ENCODE peak calls at places on chromosome 15, in seven cellular contexts. D is IMR-90, O is upper lobe of right lung, K is transverse colon, W is AG09309, F is fibroblast of the aortic adventitia, J is colonic mucosa. S is an unnamed sample.
A peak's percentile ranks its signal among the peaks of the same experiment; 100 is the strongest.

GRCh38 chr15:32840481-32841245 is 122.9 kb downstream of the GREM1 start:
- DNase-seq in D (peak; percentile 80), O (no peak), K (no peak), W (no peak), F (peak; percentile 84), J (no peak), S (no peak)

GRCh38 chr15:89305395-89305794 is 29.2 kb downstream of the POLG start:
- DNase-seq in D (no peak), O (no peak), K (no peak), W (no peak), F (no peak), J (no peak), S (no peak)

GRCh38 chr15:85458764-85459163 is 78.4 kb downstream of the AKAP13 start:
- DNase-seq in D (no peak), O (no peak), K (no peak), W (no peak), F (no peak), J (no peak), S (no peak)

GRCh38 chr15:77034620-77035467 is 36.1 kb downstream of the TSPAN3 start:
- DNase-seq in D (no peak), O (peak; percentile 74), K (peak; percentile 61), W (no peak), F (no peak), J (peak; percentile 50), S (peak; percentile 61)

GRCh38 chr15:99729920-99730319 is 3.3 kb downstream of the LYSMD4 start:
- DNase-seq in D (peak; percentile 61), O (no peak), K (no peak), W (no peak), F (peak; percentile 68), J (peak; percentile 29), S (peak; percentile 43)

GRCh38 chr15:53586815-53587214 is 172.6 kb downstream of the WDR72 start:
- DNase-seq in D (no peak), O (no peak), K (peak; percentile 73), W (no peak), F (no peak), J (peak; percentile 80), S (peak; percentile 57)

GRCh38 chr15:90529369-90530249 is at the start of gene CRTC3:
- DNase-seq in D (peak; percentile 48), O (peak; percentile 84), K (peak; percentile 60), W (no peak), F (peak; percentile 51), J (peak; percentile 57), S (peak; percentile 58)

GRCh38 chr15:71237456-71238188 is 122.4 kb downstream of the THSD4 start:
- DNase-seq in D (peak; percentile 96), O (no peak), K (peak; percentile 88), W (peak; percentile 92), F (peak; percentile 98), J (peak; percentile 84), S (peak; percentile 81)

GRCh38 chr15:99015677-99016568 is 8.3 kb upstream of the PGPEP1L start:
- DNase-seq in D (no peak), O (peak; percentile 72), K (no peak), W (no peak), F (no peak), J (no peak), S (no peak)

GRCh38 chr15:90685688-90686434 is 31.3 kb upstream of the BLM start:
- DNase-seq in D (no peak), O (no peak), K (no peak), W (no peak), F (no peak), J (no peak), S (no peak)

GRCh38 chr15:45776772-45777171 is 141.9 kb downstream of the SQOR start:
- DNase-seq in D (no peak), O (no peak), K (no peak), W (no peak), F (no peak), J (no peak), S (no peak)

GRCh38 chr15:44584162-44584749 is 47.3 kb downstream of the EIF3J start:
- DNase-seq in D (no peak), O (peak; percentile 70), K (peak; percentile 49), W (no peak), F (peak; percentile 13), J (peak; percentile 47), S (peak; percentile 68)

GRCh38 chr15:47301481-47301880 is 415.8 kb upstream of the SEMA6D start:
- DNase-seq in D (no peak), O (no peak), K (peak; percentile 11), W (no peak), F (no peak), J (no peak), S (peak; percentile 9)

GRCh38 chr15:31758126-31758525 is 272.2 kb upstream of the CHRNA7 start:
- DNase-seq in D (peak; percentile 2), O (no peak), K (peak; percentile 74), W (no peak), F (no peak), J (peak; percentile 58), S (peak; percentile 78)

DNA sequence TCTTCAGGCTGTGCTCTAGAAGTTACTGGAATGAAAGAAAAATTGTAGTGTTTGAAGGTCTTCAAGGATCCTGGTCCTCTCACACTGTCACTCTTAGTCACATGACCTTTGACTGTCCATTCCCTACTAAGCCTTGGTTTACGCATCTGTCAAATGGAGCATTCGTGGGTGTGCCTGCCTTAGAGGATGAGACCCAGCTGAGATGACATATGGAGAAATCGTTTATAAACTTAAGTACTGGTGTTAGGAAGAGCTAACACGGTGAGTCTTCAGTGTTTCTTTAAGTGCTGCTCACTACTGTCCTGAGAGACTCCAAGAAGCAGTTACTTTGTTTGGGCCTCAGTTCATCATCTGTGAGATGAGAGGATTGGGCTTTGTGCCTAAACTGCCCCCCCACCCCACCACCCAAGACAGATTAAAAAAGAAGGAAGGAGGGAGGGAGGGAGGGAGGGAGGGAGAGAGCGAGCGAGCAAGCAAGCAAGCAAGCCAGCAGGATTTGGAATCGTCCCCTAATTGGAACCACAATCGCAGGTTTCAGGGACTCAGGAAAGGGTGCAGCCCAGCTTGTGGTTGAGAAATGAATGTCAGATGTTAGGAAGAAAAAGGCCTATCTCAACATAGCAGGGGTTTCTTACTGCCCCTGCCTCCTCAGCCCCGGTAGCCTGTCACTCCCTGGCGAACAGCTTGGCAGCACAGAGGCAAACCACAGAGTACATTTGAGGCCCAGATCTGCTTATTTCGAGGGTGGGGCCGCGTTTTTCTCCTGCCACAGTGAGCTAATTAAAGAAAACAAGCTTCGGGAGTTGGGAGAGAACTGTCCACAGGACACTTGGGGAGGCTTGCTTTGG is 32.7 kb downstream of the SMAD3 start:
- DNase-seq in D (peak; percentile 52), O (no peak), K (peak; percentile 48), W (peak; percentile 88), F (peak; percentile 95), J (peak; percentile 50), S (no peak)
- TF ChIP-seq CTCF in D (no peak), O (no peak), K (no peak), W (no peak), F (no peak), J (no peak), S (no peak)

GRCh38 chr15:22799902-22800301 is 13.5 kb downstream of the NIPA1 start:
- DNase-seq in D (no peak), O (no peak), K (no peak), W (no peak), F (no peak), J (no peak), S (no peak)

GRCh38 chr15:22794621-22795167 is 8.2 kb downstream of the NIPA1 start:
- DNase-seq in D (no peak), O (peak; percentile 54), K (no peak), W (no peak), F (no peak), J (no peak), S (no peak)

GRCh38 chr15:22795206-22796063 is 9.0 kb downstream of the NIPA1 start:
- DNase-seq in D (no peak), O (peak; percentile 48), K (no peak), W (no peak), F (no peak), J (no peak), S (no peak)

GRCh38 chr15:22794063-22794462 is 7.6 kb downstream of the NIPA1 start:
- DNase-seq in D (no peak), O (no peak), K (no peak), W (no peak), F (no peak), J (no peak), S (no peak)

DNA sequence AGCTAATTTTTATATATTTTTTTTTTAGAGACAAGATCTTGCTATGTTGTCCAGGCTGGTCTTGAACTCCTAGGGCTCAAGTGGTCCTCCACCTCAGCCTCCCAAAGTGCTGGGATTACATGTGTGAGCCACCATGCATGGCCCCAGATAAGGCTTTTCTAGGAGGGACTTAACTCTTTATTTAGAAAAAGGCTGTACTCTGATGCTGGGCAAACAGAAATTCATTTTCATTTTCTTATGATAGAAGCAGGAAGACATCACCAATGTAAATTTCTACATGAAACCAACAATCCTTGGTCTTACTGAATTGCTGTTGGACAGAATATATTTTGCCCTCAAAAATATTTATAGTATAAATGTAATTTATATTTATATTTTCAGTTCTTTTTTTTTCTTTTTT is 9.6 kb downstream of the NIPA1 start:
- DNase-seq in D (no peak), O (no peak), K (no peak), W (no peak), F (no peak), J (no peak), S (no peak)
- H3K4me3 ChIP-seq in D (no peak overlapping the region), O (no peak overlapping the region), K (no peak overlapping the region), W (no peak overlapping the region), F (no peak overlapping the region), J (no peak overlapping the region), S (no peak overlapping the region)

DNA sequence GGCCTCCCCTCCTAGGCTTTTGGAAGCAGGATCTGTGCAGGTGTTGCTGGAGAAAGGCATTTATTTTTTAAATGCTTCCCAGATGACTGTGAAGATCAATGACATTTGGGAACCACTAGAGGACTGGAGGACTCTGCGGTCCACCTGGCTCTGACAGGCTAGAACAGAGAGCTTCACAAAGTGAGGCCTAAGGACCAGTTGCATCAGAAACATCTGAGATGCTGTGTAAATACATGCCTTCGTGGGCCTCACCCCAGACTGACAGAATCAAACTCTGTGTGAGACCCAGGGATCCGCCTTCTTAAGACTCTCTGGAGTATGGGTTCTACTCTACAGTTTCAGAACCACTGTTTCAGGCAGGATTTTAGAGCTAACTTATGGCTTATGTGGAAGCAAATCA is 105.0 kb upstream of the ICE2 start:
- DNase-seq in D (no peak), O (no peak), K (no peak), W (no peak), F (no peak), J (no peak), S (no peak)
- TF ChIP-seq CTCF in D (no peak), O (no peak), K (no peak), W (no peak), F (no peak), J (no peak), S (no peak)

DNA sequence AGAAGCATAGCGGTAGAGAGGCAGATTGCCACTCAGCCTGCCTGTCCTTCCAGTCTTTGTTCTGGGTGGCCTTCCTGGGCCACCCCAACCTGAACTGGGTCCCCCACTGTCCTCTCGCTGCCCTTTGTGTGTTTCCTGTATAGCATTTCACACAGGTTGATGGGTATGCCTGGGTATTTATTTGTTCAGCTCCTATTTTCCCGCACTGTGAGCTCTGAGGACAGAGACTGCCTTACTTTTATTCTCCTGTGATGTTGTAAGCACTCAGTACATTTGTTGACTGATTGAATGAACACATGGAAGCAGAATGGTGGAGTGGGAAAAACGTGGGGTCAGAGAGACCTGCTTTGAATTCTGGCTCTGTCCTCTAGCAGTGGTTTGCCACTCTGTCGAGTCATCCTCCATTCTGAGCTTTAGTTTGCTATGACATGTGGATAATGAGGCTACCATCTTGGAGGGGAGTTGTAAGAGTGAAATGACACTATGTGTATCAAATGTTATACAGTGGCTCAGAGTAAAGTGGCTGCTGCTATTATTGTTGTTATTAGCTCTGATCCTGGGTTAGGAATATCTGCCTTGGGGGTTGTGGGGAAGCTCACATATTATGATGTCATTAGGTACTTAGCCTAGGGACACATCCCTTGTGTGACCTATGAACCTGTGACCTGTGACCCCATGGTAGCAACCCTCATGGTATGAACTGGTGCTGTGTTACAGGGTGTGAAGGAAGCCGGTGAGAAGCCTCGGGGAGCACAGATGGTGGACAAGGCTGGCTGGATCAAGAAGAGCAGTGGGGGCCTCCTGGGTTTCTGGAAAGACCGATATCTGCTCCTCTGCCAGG is 6.4 kb downstream of the PLEKHO2 start:
- DNase-seq in D (peak; percentile 34), O (no peak), K (no peak), W (no peak), F (no peak), J (no peak), S (no peak)
- H3K4me3 ChIP-seq in D (no peak overlapping the region), O (no peak overlapping the region), K (no peak overlapping the region), W (no peak overlapping the region), F (no peak overlapping the region), J (no peak overlapping the region), S (no peak overlapping the region)

S was measured in mucosa of descending colon.